ENCODE peak calls at places on chromosomes 2 and 18, in nine cellular contexts. L is NB4, E is K562, W is GM20000, N is HFFc6, Y is B cell, G is fibroblast of lung, K is kidney epithelial cell, P is PC-9. S is an unnamed sample.

GRCh38 chr2:103847276-103847675 is 1006.6 kb upstream of the POU3F3 start:
- DNase-seq in G (no peak), P (no peak), W (no peak), Y (no peak), K (no peak), N (no peak), L (no peak), E (no peak), S (no peak)

GRCh38 chr2:215937190-215937589 is 76.2 kb downstream of the MREG start:
- DNase-seq in W (no peak), N (no peak), E (no peak), L (no peak), Y (no peak), P (no peak), K (no peak), G (no peak), S (no peak)

GRCh38 chr18:11818486-11819203 is 32.6 kb upstream of the CHMP1B start:
- DNase-seq in L (no peak), K (no peak), W (no peak), N (no peak), P (no peak), G (no peak), Y (no peak), E (no peak), S (no peak)

GRCh38 chr2:197453914-197454398 is 604 bp downstream of the COQ10B start:
- DNase-seq in N (peak; percentile 91), L (peak; percentile 93), E (peak; percentile 51), P (no peak), W (peak; percentile 69), G (peak; percentile 94), Y (no peak), K (peak; percentile 77), S (no peak)

GRCh38 chr2:70947556-70948184 is 12.0 kb downstream of the ATP6V1B1 start:
- DNase-seq in Y (peak; percentile 19), E (no peak), L (no peak), G (peak; percentile 47), W (no peak), K (no peak), P (no peak), N (peak; percentile 57), S (no peak)

GRCh38 chr2:64653174-64654062 is at the start of gene SERTAD2:
- DNase-seq in L (peak; percentile 95), Y (peak; percentile 89), G (peak; percentile 85), P (peak; percentile 70), E (peak; percentile 96), N (peak; percentile 74), W (peak; percentile 99), K (no peak), S (no peak)

GRCh38 chr2:233974530-233975071 is 57.4 kb downstream of the TRPM8 start:
- DNase-seq in N (peak; percentile 93), W (no peak), Y (no peak), L (peak; percentile 72), P (peak; percentile 100), G (peak; percentile 93), E (peak; percentile 13), K (peak; percentile 100), S (peak; percentile 85)

GRCh38 chr2:9282128-9282527 is 75.5 kb downstream of the ASAP2 start:
- DNase-seq in L (no peak), P (no peak), W (no peak), Y (no peak), N (no peak), E (no peak), K (no peak), G (no peak), S (no peak)

GRCh38 chr18:63962137-63962536 is 7.7 kb upstream of the SERPINB8 start:
- DNase-seq in K (no peak), W (no peak), E (no peak), Y (no peak), L (no peak), P (peak; percentile 39), N (no peak), G (no peak), S (no peak)

GRCh38 chr2:105294844-105295481 is 34.6 kb downstream of the TGFBRAP1 start:
- DNase-seq in N (peak; percentile 57), W (peak; percentile 52), P (peak; percentile 16), K (no peak), L (peak; percentile 64), Y (no peak), E (peak; percentile 64), G (peak; percentile 69), S (no peak)
- TF ChIP-seq CTCF in N (peak; percentile 79), W (peak; percentile 58), P (peak; percentile 67), K (peak; percentile 69), L (peak; percentile 56), Y (peak; percentile 40), E (peak; percentile 73), G (peak; percentile 78), S (peak; percentile 72)

GRCh38 chr2:232927793-232928563 is 57.9 kb downstream of the SNORC start:
- DNase-seq in K (no peak), Y (no peak), W (peak; percentile 60), G (no peak), E (no peak), N (no peak), L (no peak), P (no peak), S (no peak)
- TF ChIP-seq CTCF in K (no peak), Y (no peak), W (no peak), G (no peak), E (no peak), N (no peak), L (no peak), P (no peak), S (no peak)

GRCh38 chr2:145546091-145546490 is 1026.2 kb upstream of the ZEB2 start:
- DNase-seq in L (no peak), P (no peak), G (peak; percentile 60), E (no peak), Y (no peak), W (no peak), N (peak; percentile 20), K (no peak), S (no peak)
- TF ChIP-seq CTCF in L (no peak), P (no peak), G (peak; percentile 40), E (no peak), Y (no peak), W (no peak), N (peak; percentile 71), K (no peak), S (peak; percentile 7)

DNA sequence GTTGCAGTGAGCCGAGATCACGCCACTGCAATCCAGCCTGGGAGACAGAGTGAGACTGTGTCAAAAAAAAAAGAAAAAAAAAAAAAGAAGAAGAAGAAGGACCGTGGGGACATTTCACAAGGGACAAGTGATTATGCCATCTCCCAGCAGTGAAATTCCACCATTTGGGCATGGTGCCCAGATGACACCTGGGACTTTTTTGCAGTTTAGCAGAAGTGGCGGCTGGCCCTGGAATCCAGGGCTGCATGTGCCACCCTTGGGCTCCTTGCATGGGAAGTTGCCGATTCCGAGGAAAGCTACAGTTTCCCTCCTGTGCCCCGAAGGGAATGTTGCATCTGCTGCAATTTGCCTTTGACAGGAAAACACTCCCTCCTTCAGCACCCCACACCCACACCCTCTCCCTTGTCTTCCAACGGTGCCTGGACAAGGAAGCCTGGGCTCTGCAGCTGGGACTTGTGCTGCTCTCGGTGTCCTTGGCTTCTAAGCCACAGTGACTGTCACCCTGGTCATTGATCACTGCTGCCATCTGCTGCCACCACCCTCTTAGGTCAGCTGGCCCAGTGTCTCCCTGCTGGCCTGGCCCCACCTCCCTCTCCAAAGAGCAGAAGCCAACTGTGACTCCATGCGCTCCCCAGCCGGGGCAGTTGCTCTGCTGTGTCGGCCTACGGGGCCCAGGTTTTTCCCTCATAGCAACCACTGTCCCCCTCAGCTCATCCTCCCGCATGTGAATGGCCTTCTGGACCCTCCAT is 56.4 kb upstream of the LRRC30 start:
- DNase-seq in W (no peak), Y (no peak), L (peak; percentile 21), G (no peak), P (no peak), K (no peak), N (no peak), E (no peak), S (no peak)
- TF ChIP-seq CTCF in W (no peak), Y (no peak), L (peak; percentile 14), G (no peak), P (no peak), K (peak; percentile 7), N (peak; percentile 25), E (no peak), S (no peak)

DNA sequence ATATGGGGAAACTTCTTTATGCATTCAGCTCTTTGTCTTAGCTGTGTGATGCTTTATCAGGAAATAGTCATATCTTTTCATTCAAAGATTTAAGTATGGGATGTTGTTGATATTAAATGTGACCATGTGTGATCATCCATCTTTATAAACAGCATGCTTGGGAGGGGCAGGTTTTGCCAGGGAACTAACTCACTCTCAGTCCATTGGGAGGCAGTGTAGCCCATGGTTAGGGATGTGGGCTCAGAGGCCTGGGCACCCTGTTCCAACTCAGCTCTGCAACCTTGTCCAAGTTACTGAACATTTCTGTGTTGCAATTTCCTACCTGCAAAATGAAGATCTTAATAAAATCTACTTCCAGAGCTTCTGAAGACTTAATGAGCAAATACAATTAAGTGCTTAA is 92.0 kb upstream of the BCL2L11 start:
- DNase-seq in P (no peak), K (no peak), E (no peak), L (peak; percentile 72), N (no peak), W (no peak), Y (no peak), G (peak; percentile 11), S (no peak)
- TF ChIP-seq CTCF in P (peak; percentile 59), K (peak; percentile 11), E (peak; percentile 47), L (peak; percentile 33), N (peak; percentile 9), W (no peak), Y (no peak), G (peak; percentile 25), S (no peak)

DNA sequence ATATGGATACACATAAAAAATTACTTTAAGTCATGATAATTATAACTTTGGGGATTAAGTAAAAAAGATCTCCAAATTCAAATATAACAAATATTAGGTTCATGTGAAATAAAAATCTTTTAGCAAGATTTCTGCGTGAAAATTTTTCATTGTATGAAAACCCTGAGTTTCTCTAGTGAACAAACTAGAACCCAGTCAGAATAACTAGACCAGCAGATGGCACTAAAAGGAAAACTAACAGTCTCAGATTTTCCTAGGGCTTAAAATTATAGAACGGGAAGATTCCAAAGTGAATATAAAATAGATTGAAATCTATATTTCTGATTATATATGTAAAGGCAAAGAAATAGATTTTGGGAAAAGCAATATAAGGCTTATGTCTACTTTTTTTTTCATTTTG is 43.3 kb downstream of the TMEM200C start:
- DNase-seq in N (no peak), L (no peak), E (no peak), K (no peak), W (no peak), G (peak; percentile 5), Y (no peak), P (no peak), S (no peak)
- TF ChIP-seq CTCF in N (peak; percentile 31), L (peak; percentile 14), E (no peak), K (no peak), W (no peak), G (peak; percentile 23), Y (no peak), P (no peak), S (no peak)

GRCh38 chr2:95231723-95232122 is 24.4 kb downstream of the ZNF892 start:
- DNase-seq in G (peak; percentile 90), E (peak; percentile 69), L (peak; percentile 93), Y (no peak), W (peak; percentile 51), K (peak; percentile 54), P (peak; percentile 73), N (peak; percentile 49), S (no peak)
- TF ChIP-seq CTCF in G (peak; percentile 92), E (peak; percentile 89), L (peak; percentile 92), Y (peak; percentile 60), W (peak; percentile 58), K (peak; percentile 88), P (peak; percentile 100), N (peak; percentile 93), S (peak; percentile 93)

S was measured in keratinocyte.